ENCODE peak calls at places on chromosome 9, in four cellular contexts. M, Z, R and J are unnamed samples.

GRCh38 chr9:116555102-116555501 is 132.0 kb upstream of the TRIM32 start:
- DNase-seq in R (no peak), M (no peak), Z (no peak), J (no peak)

GRCh38 chr9:97440160-97440559 is 28.3 kb downstream of the TDRD7 start:
- DNase-seq in Z (no peak), R (no peak), M (no peak), J (no peak)

GRCh38 chr9:123523828-123524227 is 167.8 kb downstream of the CRB2 start:
- DNase-seq in Z (no peak), R (no peak), M (no peak), J (no peak)

GRCh38 chr9:70765935-70766334 is 351.5 kb upstream of the KLF9 start:
- DNase-seq in Z (no peak), M (no peak), R (no peak), J (no peak)

GRCh38 chr9:2824564-2824963 is 19.3 kb downstream of the PUM3 start:
- DNase-seq in Z (peak), M (no peak), R (no peak), J (peak)

GRCh38 chr9:38016375-38017120 is 52.5 kb downstream of the SHB start:
- DNase-seq in Z (no peak), M (no peak), R (no peak), J (peak)

GRCh38 chr9:90019596-90019995 is 414.8 kb downstream of the GADD45G start:
- DNase-seq in M (no peak), Z (no peak), R (no peak), J (no peak)

GRCh38 chr9:76688471-76689238 is 75.6 kb upstream of the PCA3 start:
- DNase-seq in Z (no peak), M (no peak), R (peak), J (no peak)

GRCh38 chr9:77648458-77649108 is 461 bp upstream of the GNA14 start:
- DNase-seq in R (no peak), Z (peak), M (no peak), J (no peak)

GRCh38 chr9:131732636-131733340 is 7.1 kb downstream of the RAPGEF1 start:
- DNase-seq in Z (no peak), M (no peak), R (no peak), J (no peak)

GRCh38 chr9:105864248-105864898 is 170.0 kb downstream of the TMEM38B start:
- DNase-seq in M (no peak), R (no peak), Z (no peak), J (no peak)

GRCh38 chr9:36914212-36914577 is 119.9 kb downstream of the PAX5 start:
- DNase-seq in M (no peak), R (no peak), Z (no peak), J (no peak)

GRCh38 chr9:38707885-38708640 is 11.9 kb downstream of the FAM240B start:
- DNase-seq in R (no peak), M (peak), Z (no peak), J (no peak)

GRCh38 chr9:26723486-26723885 is 169.1 kb downstream of the CAAP1 start:
- DNase-seq in M (no peak), R (peak), Z (peak), J (peak)

GRCh38 chr9:128702445-128702948 is at the start of gene PKN3:
- DNase-seq in R (peak), M (peak), Z (peak), J (peak)

GRCh38 chr9:34628656-34629491 is at the start of gene ARID3C:
- DNase-seq in R (no peak), Z (peak), M (peak), J (no peak)

GRCh38 chr9:87525546-87526303 is 28.1 kb downstream of the DAPK1 start:
- DNase-seq in M (no peak), R (no peak), Z (peak), J (no peak)

GRCh38 chr9:91611582-91611981 is 187.9 kb upstream of the NFIL3 start:
- DNase-seq in R (no peak), M (no peak), Z (no peak), J (no peak)

GRCh38 chr9:22170162-22170932 is 161.2 kb upstream of the CDKN2B start:
- DNase-seq in M (no peak), R (peak), Z (no peak), J (no peak)

GRCh38 chr9:79969383-79969782 is 397.6 kb downstream of the TLE4 start:
- DNase-seq in Z (no peak), M (no peak), R (no peak), J (no peak)

GRCh38 chr9:98287383-98287782 is 31.9 kb upstream of the TBC1D2 start:
- DNase-seq in R (no peak), Z (peak), M (peak), J (no peak)

GRCh38 chr9:80191108-80191507 is 619.3 kb downstream of the TLE4 start:
- DNase-seq in R (no peak), Z (no peak), M (no peak), J (no peak)

GRCh38 chr9:16867571-16868311 is 2.7 kb downstream of the BNC2 start:
- DNase-seq in M (no peak), Z (no peak), R (peak), J (no peak)

GRCh38 chr9:80175286-80175906 is 603.6 kb downstream of the TLE4 start:
- DNase-seq in M (peak), Z (no peak), R (peak), J (peak)

GRCh38 chr9:85964949-85965348 is 24.0 kb downstream of the NAA35 start:
- DNase-seq in Z (no peak), M (no peak), R (no peak), J (no peak)

GRCh38 chr9:120374817-120375216 is 205.2 kb downstream of the CDK5RAP2 start:
- DNase-seq in Z (no peak), R (no peak), M (no peak), J (no peak)

GRCh38 chr9:122332083-122332482 is 38.7 kb upstream of the PTGS1 start:
- DNase-seq in Z (no peak), R (no peak), M (peak), J (no peak)

GRCh38 chr9:3441197-3441816 is 84.5 kb downstream of the RFX3 start:
- DNase-seq in R (peak), M (peak), Z (peak), J (peak)

GRCh38 chr9:133654736-133655657 is 18.8 kb downstream of the DBH start:
- DNase-seq in M (no peak), Z (no peak), R (no peak), J (no peak)

GRCh38 chr9:98989036-98990000 is 45.6 kb downstream of the COL15A1 start:
- DNase-seq in M (no peak), Z (no peak), R (peak), J (peak)

GRCh38 chr9:120708526-120709224 is 5.6 kb downstream of the MEGF9 start:
- DNase-seq in M (no peak), R (no peak), Z (no peak), J (no peak)

GRCh38 chr9:110095238-110095637 is 112.7 kb downstream of the C9orf152 start:
- DNase-seq in R (no peak), Z (no peak), M (no peak), J (no peak)

GRCh38 chr9:115650768-115651167 is 502.8 kb upstream of the PAPPA start:
- DNase-seq in M (no peak), R (no peak), Z (no peak), J (no peak)

GRCh38 chr9:21993893-21994525 is at the start of gene CDKN2A:
- DNase-seq in R (no peak), M (no peak), Z (peak), J (no peak)

GRCh38 chr9:106697799-106698591 is 165.0 kb upstream of the ZNF462 start:
- DNase-seq in R (no peak), M (no peak), Z (peak), J (no peak)

GRCh38 chr9:115845648-115846312 is 307.8 kb upstream of the PAPPA start:
- DNase-seq in Z (no peak), R (no peak), M (no peak), J (peak)

GRCh38 chr9:122060481-122060880 is 32.6 kb downstream of the TTLL11 start:
- DNase-seq in M (no peak), R (no peak), Z (no peak), J (no peak)

DNA sequence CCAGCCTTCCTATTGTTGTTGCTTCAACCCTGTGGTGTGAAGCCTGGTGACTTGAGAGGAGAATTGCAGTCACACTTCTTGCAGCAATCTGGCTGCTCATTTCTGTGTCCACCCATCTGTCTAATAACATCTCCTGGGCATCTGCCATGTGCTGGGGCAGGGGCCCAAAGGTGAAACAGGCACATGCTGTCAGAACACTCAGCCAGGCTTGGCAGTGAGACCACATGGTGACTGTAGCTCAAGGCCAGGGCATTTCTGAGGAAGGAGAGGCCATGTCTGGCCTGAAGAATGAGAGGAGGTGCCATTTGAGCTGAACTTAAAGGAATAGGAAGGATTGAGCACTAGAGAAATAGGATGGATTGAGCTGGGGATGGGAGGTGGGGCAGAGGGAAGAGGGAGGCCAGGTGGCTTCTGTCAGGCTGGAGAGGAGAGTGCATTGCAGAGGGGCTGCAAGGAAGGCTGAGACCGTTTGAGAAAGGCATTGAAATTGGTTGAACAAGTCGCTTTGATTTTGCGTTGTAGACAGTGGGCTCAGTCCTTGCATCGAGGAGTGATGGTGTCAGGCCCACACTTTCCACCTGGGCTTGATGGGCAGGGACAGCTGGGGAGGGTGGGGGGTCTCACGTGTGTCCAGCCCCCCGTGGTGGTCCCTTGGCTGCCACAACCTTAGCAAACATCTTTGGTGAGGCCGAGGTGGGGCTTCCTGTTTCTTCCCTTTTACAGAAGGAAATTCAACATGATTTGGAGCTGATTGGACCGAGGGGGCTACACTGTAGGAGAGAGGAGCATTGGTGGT is 222.4 kb downstream of the CACNA1B start:
- DNase-seq in Z (no peak), R (no peak), M (no peak), J (no peak)
- TF ChIP-seq NR3C1 in Z (no peak), R (no peak), M (no peak), J (no peak)

GRCh38 chr9:73595036-73595545 is 443.4 kb downstream of the ANXA1 start:
- DNase-seq in M (no peak), R (no peak), Z (no peak), J (no peak)
- TF ChIP-seq NR3C1 in M (no peak), R (no peak), Z (no peak), J (no peak)

DNA sequence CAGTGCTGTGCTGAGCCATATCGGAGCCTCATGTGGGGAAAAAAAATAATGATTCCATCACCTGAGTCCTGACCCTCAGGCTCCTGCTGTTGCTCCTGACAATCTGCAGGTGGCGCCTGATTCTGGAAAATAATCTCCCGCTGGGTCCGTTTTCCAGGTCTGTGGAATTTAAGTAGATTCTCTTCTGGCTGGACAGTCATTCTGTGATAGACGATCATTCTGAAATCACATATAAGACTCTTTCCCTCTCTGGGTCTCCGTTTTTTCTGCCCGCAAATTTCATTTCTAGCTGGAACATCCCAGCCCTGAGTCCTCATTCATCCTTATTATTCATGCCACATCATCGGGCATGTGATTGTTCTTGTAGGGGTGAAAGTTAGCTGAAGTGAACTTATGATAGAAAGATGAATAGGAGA is 22.1 kb upstream of the STXBP1 start:
- DNase-seq in M (peak), R (peak), Z (peak), J (peak)
- TF ChIP-seq NR3C1 in M (no peak), R (no peak), Z (no peak), J (no peak)

DNA sequence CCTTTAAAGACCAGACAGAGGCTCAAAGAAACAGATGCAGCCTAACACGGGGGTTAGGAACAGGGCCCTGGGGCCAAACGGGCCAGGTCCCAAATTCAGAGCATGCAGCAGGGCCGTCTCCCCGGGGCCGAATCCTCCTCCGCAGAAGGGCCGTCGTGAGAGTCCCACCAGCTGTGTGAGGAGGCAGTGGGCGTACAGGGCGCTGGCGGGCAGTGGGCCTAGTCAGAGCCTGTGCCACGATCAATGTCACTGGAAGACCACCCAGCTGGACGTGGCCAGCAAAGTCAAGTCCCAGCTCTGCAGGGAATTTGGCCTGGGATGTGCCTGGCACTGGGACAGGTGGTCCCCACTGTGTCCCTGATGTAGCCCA is 15.8 kb upstream of the FCN2 start:
- DNase-seq in M (no peak), Z (no peak), R (no peak), J (no peak)
- TF ChIP-seq NR3C1 in M (no peak), Z (no peak), R (no peak), J (no peak)

GRCh38 chr9:15736569-15736968 is 183.7 kb downstream of the CCDC171 start:
- DNase-seq in M (no peak), R (no peak), Z (no peak), J (no peak)

GRCh38 chr9:15729507-15729906 is 176.7 kb downstream of the CCDC171 start:
- DNase-seq in R (no peak), Z (no peak), M (no peak), J (no peak)

GRCh38 chr9:15741015-15741414 is 188.2 kb downstream of the CCDC171 start:
- DNase-seq in Z (no peak), M (no peak), R (no peak), J (no peak)

GRCh38 chr9:15738011-15738410 is 185.2 kb downstream of the CCDC171 start:
- DNase-seq in Z (no peak), R (peak), M (no peak), J (peak)

GRCh38 chr9:15735083-15735974 is 182.5 kb downstream of the CCDC171 start:
- DNase-seq in M (no peak), R (no peak), Z (no peak), J (peak)
- TF ChIP-seq NR3C1 in M (no peak), R (no peak), Z (no peak), J (no peak)

DNA sequence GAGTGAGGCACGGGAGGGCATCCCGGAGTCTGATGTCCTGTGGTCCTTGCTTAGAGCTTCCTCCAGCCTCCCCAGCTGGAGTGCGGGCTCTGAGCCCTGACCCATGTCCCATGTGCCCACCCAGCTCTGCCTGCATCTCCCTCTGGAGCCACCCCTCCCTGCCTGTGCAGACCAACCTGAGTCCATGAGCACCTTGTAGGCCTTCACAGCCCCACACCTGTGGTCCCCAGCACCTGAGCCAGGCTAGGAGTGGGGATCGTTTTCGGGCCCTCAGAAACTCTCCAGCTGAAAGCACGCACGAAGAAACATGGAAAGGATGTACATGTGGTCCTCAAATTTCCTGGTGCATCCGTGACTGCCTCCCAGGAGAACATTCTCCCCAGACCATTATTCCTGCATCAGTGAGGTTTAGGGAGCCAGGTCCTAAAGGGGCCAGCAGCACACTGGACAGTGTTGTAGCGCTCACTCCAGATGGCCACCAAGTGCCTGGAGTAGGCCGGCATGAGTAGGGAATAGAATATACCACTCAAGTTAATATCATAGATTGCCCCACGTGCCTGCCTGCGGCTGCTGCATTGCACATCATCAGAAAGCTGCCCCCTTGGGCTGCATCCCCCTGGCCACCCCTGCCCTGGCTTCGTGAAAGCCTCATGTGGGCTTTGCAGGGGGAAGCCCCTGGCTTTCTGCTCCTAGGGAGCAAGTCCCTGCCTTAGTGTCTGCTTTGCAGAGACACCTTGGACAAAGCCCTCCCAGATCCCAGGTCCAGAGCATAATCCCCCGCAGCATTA is 80.6 kb downstream of the WNK2 start:
- DNase-seq in M (peak), R (no peak), Z (no peak), J (no peak)
- TF ChIP-seq NR3C1 in M (no peak), R (no peak), Z (no peak), J (no peak)

GRCh38 chr9:104833701-104834100 is 69.8 kb downstream of the NIPSNAP3B start:
- DNase-seq in M (no peak), R (no peak), Z (no peak), J (no peak)

GRCh38 chr9:104836235-104836634 is 72.3 kb downstream of the NIPSNAP3B start:
- DNase-seq in R (no peak), M (no peak), Z (no peak), J (no peak)

GRCh38 chr9:104835163-104835562 is 71.2 kb downstream of the NIPSNAP3B start:
- DNase-seq in M (no peak), Z (no peak), R (no peak), J (no peak)

GRCh38 chr9:104826911-104827310 is 63.0 kb downstream of the NIPSNAP3B start:
- DNase-seq in R (no peak), Z (no peak), M (no peak), J (no peak)

GRCh38 chr9:104831681-104832080 is 67.8 kb downstream of the NIPSNAP3B start:
- DNase-seq in R (no peak), M (no peak), Z (no peak), J (no peak)
- TF ChIP-seq NR3C1 in R (no peak), M (no peak), Z (no peak), J (no peak)